ENCODE peak calls at places on chromosome 9, in four cellular contexts. X, H, P and Q are unnamed samples.

GRCh38 chr9:28073278-28073677 is 500.0 kb upstream of the C9orf72 start:
- DNase-seq in X (no peak), P (peak; percentile 75), H (peak; percentile 45), Q (peak; percentile 43)

GRCh38 chr9:675697-676370 is 165.7 kb upstream of the DMRT1 start:
- DNase-seq in P (no peak), X (no peak), H (no peak), Q (no peak)

GRCh38 chr9:108002296-108003056 is 512.9 kb upstream of the KLF4 start:
- DNase-seq in X (peak; percentile 21), H (no peak), P (no peak), Q (no peak)

GRCh38 chr9:137044042-137044441 is 1.9 kb downstream of the NPDC1 start:
- DNase-seq in H (no peak), P (no peak), X (no peak), Q (no peak)

GRCh38 chr9:128823903-128824406 is 5.6 kb downstream of the SPOUT1 start:
- DNase-seq in H (no peak), P (no peak), X (no peak), Q (no peak)

GRCh38 chr9:77885104-77885672 is 146.4 kb downstream of the GNAQ start:
- DNase-seq in P (peak; percentile 20), H (no peak), X (no peak), Q (no peak)

GRCh38 chr9:112065781-112066606 is 109.1 kb downstream of the SUSD1 start:
- DNase-seq in H (no peak), X (peak; percentile 81), P (peak; percentile 91), Q (peak; percentile 79)

GRCh38 chr9:76703270-76703669 is 61.0 kb upstream of the PCA3 start:
- DNase-seq in X (no peak), H (no peak), P (no peak), Q (no peak)

GRCh38 chr9:75146229-75146628 is 57.9 kb downstream of the OSTF1 start:
- DNase-seq in P (peak; percentile 70), X (no peak), H (no peak), Q (no peak)

GRCh38 chr9:134800791-134801339 is 79.7 kb upstream of the FCN2 start:
- DNase-seq in H (no peak), P (no peak), X (no peak), Q (no peak)

GRCh38 chr9:114386886-114387677 is 700 bp downstream of the AKNA start:
- DNase-seq in X (peak; percentile 76), H (no peak), P (peak; percentile 16), Q (no peak)

GRCh38 chr9:127177221-127177620 is 54.8 kb upstream of the ANGPTL2 start:
- DNase-seq in H (no peak), X (peak; percentile 4), P (no peak), Q (no peak)

GRCh38 chr9:2859776-2860379 is 16.0 kb upstream of the PUM3 start:
- DNase-seq in P (peak; percentile 50), X (peak; percentile 63), H (peak; percentile 79), Q (peak; percentile 67)

GRCh38 chr9:34809504-34810186 is 99.7 kb upstream of the CCL21 start:
- DNase-seq in H (peak; percentile 48), P (no peak), X (no peak), Q (no peak)

GRCh38 chr9:108600896-108601295 is 254.9 kb downstream of the ACTL7B start:
- DNase-seq in X (no peak), H (no peak), P (no peak), Q (no peak)

GRCh38 chr9:16282216-16282615 is 588.3 kb downstream of the BNC2 start:
- DNase-seq in P (no peak), X (no peak), H (no peak), Q (no peak)

GRCh38 chr9:94639045-94639995 is at the start of gene FBP1:
- DNase-seq in H (peak; percentile 32), X (peak; percentile 77), P (no peak), Q (peak; percentile 25)

GRCh38 chr9:130847306-130848217 is 12.5 kb downstream of the ABL1 start:
- DNase-seq in P (peak; percentile 99), H (peak; percentile 30), X (peak; percentile 59), Q (no peak)

GRCh38 chr9:16268037-16269010 is 602.1 kb downstream of the BNC2 start:
- DNase-seq in P (no peak), X (no peak), H (no peak), Q (no peak)

GRCh38 chr9:78592866-78593265 is 295.9 kb downstream of the PSAT1 start:
- DNase-seq in P (peak; percentile 50), H (no peak), X (no peak), Q (no peak)

GRCh38 chr9:133142657-133143592 is 20.8 kb downstream of the GBGT1 start:
- DNase-seq in X (peak; percentile 68), P (no peak), H (no peak), Q (no peak)

GRCh38 chr9:73011346-73011745 is 58.5 kb upstream of the ALDH1A1 start:
- DNase-seq in H (no peak), X (no peak), P (peak; percentile 1), Q (no peak)

GRCh38 chr9:134408939-134409737 is 82.9 kb downstream of the RXRA start:
- DNase-seq in P (no peak), H (no peak), X (no peak), Q (no peak)

GRCh38 chr9:22124263-22125011 is 115.3 kb upstream of the CDKN2B start:
- DNase-seq in X (peak; percentile 35), P (no peak), H (no peak), Q (no peak)

GRCh38 chr9:105244996-105245719 is 707 bp downstream of the SLC44A1 start:
- DNase-seq in X (peak; percentile 82), H (peak; percentile 36), P (no peak), Q (peak; percentile 78)

GRCh38 chr9:137057545-137057944 is 3.7 kb upstream of the ENTPD2 start:
- DNase-seq in H (no peak), P (no peak), X (no peak), Q (no peak)

GRCh38 chr9:127194881-127195713 is 69.5 kb upstream of the GARNL3 start:
- DNase-seq in P (no peak), H (no peak), X (no peak), Q (no peak)

GRCh38 chr9:135502873-135503321 is 2.4 kb downstream of the MRPS2 start:
- DNase-seq in P (no peak), H (no peak), X (no peak), Q (no peak)

GRCh38 chr9:135818718-135819475 is 88.4 kb downstream of the CAMSAP1 start:
- DNase-seq in P (no peak), H (no peak), X (no peak), Q (no peak)

GRCh38 chr9:128358861-128359260 is 12.3 kb upstream of the URM1 start:
- DNase-seq in X (no peak), H (no peak), P (no peak), Q (no peak)

GRCh38 chr9:80070071-80070742 is 498.4 kb downstream of the TLE4 start:
- DNase-seq in P (no peak), H (no peak), X (no peak), Q (no peak)

DNA sequence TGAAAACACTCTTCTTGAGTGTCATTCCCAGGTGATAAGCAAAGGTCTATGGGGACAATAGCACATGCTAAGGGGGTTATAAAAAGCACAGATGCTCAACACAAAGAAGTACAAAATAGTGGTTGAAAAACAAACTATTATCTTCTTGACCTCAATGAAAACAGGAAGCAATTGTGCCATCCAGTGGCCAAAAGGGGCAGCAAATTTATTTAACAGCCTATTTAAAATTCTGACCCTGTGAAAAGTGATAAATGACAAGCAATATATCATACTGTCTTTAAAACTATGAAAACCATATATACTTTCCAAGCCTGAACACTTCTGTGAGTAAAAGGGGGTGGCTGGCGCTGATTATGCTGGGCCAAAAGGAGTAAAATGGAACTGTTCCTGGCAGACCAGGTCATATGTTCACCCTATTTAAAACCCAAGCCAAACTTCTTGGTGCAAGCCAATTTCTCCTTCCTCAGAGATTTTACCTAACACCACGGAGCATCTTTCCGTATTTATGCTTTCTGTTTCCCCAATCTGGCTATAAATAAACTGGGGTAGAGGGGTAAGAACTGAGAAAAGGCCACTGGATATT is 29.7 kb downstream of the TEX10 start:
- DNase-seq in X (no peak), H (peak; percentile 30), P (peak; percentile 56), Q (peak; percentile 2)
- TF ChIP-seq CTCF in X (peak; percentile 55), H (peak; percentile 60), P (peak; percentile 67), Q (peak; percentile 16)

GRCh38 chr9:86077286-86077685 is 22.1 kb downstream of the GOLM1 start:
- DNase-seq in H (no peak), X (peak; percentile 26), P (no peak), Q (no peak)
- TF ChIP-seq CTCF in H (no peak), X (no peak), P (no peak), Q (no peak)

DNA sequence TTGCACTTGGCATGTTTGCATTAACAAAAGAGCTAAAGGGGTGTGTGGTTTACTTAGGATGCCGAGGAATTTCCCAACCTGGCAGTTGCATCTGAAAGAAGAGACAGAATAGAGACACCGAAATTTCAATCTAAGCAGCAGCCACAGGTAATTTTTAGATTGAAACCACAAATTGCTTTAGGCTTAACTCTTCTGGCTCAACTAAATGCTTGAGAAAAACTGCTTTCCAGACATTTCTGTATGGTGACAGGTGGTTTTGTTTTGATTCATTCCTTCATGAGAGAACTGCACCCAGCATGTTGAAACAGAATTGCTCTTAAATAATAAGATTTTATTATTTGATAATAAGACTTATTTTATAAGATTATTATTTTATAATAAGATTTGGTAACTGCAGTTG is 21.5 kb downstream of the SECISBP2 start:
- DNase-seq in X (no peak), H (no peak), P (no peak), Q (no peak)
- TF ChIP-seq CTCF in X (no peak), H (no peak), P (no peak), Q (no peak)

DNA sequence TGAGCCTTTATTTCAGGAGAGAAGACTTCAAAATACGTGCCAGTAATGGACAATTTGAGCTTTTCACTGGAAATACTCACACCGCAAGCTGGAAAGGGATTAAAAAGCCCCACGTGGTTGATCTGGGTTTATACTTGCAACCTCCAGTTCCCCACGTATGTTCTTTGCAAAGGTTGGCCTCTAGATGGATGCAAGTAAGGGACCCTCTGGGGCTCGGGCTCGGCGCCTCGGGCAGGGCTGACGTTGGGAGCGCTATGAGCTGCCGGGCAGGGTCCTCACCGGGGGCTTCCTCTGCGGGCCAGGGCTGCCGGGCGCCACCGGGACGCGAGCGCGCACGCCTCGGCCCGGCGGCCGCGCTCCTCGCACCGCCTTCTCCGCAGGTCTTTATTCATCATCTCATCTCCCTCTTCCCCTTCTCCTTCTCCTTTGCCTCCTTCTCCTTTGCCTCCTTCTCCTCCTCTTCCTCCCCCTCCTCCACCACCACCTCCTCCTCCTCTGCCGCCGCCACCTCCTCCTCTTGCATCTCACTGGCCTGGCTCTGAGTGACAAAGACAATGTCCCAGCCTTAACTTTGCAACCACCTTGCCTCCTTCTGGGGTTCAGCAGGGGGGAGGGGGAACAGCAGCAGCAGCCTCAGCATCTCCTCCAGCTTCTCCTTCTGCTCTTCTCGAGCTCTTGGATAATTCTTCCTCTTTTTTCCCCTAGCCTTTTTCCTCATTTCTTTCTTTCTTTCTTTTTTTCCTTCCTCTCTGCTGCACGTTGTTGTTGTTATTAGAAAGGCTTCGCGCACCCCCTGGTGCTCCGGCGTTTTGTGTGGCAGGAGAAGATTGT is 636 bp upstream of the ZNF462 start:
- DNase-seq in P (peak; percentile 60), H (peak; percentile 59), X (peak; percentile 52), Q (peak; percentile 37)
- TF ChIP-seq CTCF in P (peak; percentile 33), H (no peak), X (no peak), Q (no peak)

GRCh38 chr9:69535296-69535832 is 136.8 kb downstream of the APBA1 start:
- DNase-seq in P (no peak), X (no peak), H (no peak), Q (no peak)
- TF ChIP-seq CTCF in P (no peak), X (no peak), H (no peak), Q (no peak)